ENCODE peak calls at places on chromosomes 16 and 17, in six cellular contexts. B, M, H, I, A and O are unnamed samples.

GRCh38 chr16:57032346-57032745 is 43.0 kb downstream of the NLRC5 start:
- DNase-seq in B (no peak), I (no peak), H (no peak), M (no peak), A (no peak), O (no peak)

GRCh38 chr16:85686912-85687591 is 1.7 kb downstream of the GINS2 start:
- DNase-seq in I (no peak), H (no peak), M (no peak), B (no peak), A (peak), O (no peak)

GRCh38 chr16:714079-714478 is 839 bp upstream of the METRN start:
- DNase-seq in A (no peak), M (no peak), I (no peak), B (no peak), H (no peak), O (no peak)

GRCh38 chr16:25030420-25031131 is 15.4 kb upstream of the ARHGAP17 start:
- DNase-seq in I (no peak), H (no peak), M (no peak), A (no peak), B (no peak), O (no peak)

GRCh38 chr16:14455577-14455976 is 174.5 kb downstream of the PARN start:
- DNase-seq in H (peak), B (no peak), A (peak), I (no peak), M (peak), O (no peak)

GRCh38 chr16:88826070-88826840 is 14.5 kb upstream of the APRT start:
- DNase-seq in H (no peak), A (no peak), M (no peak), I (no peak), B (no peak), O (no peak)

GRCh38 chr17:2025220-2025621 is at the start of gene RTN4RL1:
- DNase-seq in A (peak), I (peak), H (no peak), M (peak), B (peak), O (no peak)

GRCh38 chr17:35804658-35805192 is 4.6 kb upstream of the TAF15 start:
- DNase-seq in M (peak), A (peak), B (no peak), H (peak), I (peak), O (peak)

GRCh38 chr16:73329363-73330306 is 281.7 kb upstream of the ZFHX3 start:
- DNase-seq in I (peak), A (no peak), H (peak), B (no peak), M (no peak), O (no peak)

GRCh38 chr16:86862596-86862995 is 284.2 kb downstream of the FOXL1 start:
- DNase-seq in H (no peak), B (no peak), I (no peak), M (no peak), A (no peak), O (no peak)

DNA sequence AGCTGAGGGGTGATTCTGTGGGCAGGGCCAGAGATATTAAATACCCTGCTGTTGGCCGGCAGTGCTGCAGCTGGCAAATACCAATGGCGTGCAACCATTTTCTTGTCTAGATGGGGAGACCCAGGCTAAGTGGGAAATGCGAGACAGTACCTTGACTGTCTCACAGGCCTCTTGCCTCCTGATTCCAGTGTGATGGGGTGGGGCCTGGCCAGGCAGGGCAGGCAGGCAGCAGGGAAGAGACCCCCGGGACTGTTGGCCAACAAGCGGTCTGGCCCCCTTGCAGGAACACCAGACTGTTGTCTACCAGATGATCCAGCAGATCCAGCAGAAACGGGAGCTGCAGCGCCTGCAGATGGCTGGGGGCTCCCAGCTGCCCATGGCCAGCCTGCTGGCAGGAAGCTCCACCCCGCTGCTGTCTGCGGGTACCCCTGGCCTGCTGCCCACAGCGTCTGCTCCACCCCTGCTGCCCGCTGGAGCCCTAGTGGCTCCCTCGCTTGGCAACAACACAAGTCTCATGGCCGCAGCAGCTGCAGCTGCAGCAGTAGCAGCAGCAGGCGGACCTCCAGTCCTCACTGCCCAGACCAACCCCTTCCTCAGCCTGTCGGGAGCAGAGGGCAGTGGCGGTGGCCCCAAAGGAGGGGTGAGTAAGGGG is 5.7 kb upstream of the CISD3 start:
- DNase-seq in I (peak), M (no peak), H (no peak), A (no peak), B (no peak), O (no peak)
- TF ChIP-seq CHD2 in I (peak), M (no peak), H (no peak), A (no peak), B (no peak), O (no peak)

DNA sequence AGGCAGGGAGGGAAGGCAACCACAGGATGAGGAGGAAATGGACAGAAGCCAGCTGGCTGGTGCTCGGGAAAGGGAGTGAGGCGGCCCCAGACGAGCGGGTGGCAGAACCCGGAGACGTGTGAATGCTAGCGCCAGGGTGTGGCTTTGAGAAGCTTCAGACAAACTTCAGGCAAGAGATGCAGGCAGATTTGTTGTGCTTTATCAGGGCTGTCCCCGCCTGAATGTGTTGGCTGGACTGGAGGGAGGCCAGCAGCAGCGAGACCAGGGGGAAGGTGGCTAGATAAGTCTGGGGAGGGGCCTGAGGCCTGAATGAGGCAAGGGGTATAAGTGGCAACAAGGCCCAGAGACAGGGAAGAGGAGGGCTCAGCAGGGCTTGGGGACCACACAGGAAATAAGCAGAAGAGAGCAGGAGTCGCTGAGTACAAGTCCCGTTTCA is 22.0 kb downstream of the CAMKK1 start:
- DNase-seq in I (no peak), H (no peak), A (peak), B (no peak), M (no peak), O (no peak)
- TF ChIP-seq CHD2 in I (no peak), H (no peak), A (no peak), B (no peak), M (no peak), O (no peak)

GRCh38 chr16:84340305-84341040 is 27.9 kb upstream of the ATP2C2 start:
- DNase-seq in H (no peak), A (no peak), I (no peak), B (no peak), M (peak), O (no peak)
- TF ChIP-seq CHD2 in H (no peak), A (no peak), I (no peak), B (no peak), M (no peak), O (no peak)

GRCh38 chr17:76697702-76698465 is 12.9 kb downstream of the MXRA7 start:
- DNase-seq in I (peak), M (no peak), B (no peak), A (peak), H (no peak), O (no peak)
- TF ChIP-seq CHD2 in I (peak), M (no peak), B (no peak), A (peak), H (no peak), O (no peak)

GRCh38 chr17:47990962-47991731 is 20.2 kb downstream of the CDK5RAP3 start:
- DNase-seq in M (no peak), I (peak), A (no peak), B (peak), H (no peak), O (no peak)
- TF ChIP-seq CHD2 in M (no peak), I (peak), A (no peak), B (no peak), H (no peak), O (no peak)

GRCh38 chr17:4144411-4144747 is 1.4 kb downstream of the CYB5D2 start:
- DNase-seq in B (no peak), H (no peak), A (no peak), M (no peak), I (no peak), O (no peak)

GRCh38 chr17:4147751-4148310 is 4.8 kb downstream of the CYB5D2 start:
- DNase-seq in A (no peak), I (no peak), B (no peak), H (no peak), M (no peak), O (no peak)

GRCh38 chr17:4140125-4140524 is 2.7 kb downstream of the ZZEF1 start:
- DNase-seq in B (no peak), M (no peak), I (no peak), H (no peak), A (no peak), O (no peak)

GRCh38 chr17:4143563-4144410 is 790 bp downstream of the CYB5D2 start:
- DNase-seq in I (peak), B (peak), H (peak), A (peak), M (peak), O (peak)

GRCh38 chr17:4142107-4142900 is 526 bp downstream of the ZZEF1 start:
- DNase-seq in H (peak), I (no peak), M (peak), A (no peak), B (no peak), O (no peak)
- TF ChIP-seq CHD2 in H (no peak), I (no peak), M (no peak), A (no peak), B (no peak), O (no peak)

DNA sequence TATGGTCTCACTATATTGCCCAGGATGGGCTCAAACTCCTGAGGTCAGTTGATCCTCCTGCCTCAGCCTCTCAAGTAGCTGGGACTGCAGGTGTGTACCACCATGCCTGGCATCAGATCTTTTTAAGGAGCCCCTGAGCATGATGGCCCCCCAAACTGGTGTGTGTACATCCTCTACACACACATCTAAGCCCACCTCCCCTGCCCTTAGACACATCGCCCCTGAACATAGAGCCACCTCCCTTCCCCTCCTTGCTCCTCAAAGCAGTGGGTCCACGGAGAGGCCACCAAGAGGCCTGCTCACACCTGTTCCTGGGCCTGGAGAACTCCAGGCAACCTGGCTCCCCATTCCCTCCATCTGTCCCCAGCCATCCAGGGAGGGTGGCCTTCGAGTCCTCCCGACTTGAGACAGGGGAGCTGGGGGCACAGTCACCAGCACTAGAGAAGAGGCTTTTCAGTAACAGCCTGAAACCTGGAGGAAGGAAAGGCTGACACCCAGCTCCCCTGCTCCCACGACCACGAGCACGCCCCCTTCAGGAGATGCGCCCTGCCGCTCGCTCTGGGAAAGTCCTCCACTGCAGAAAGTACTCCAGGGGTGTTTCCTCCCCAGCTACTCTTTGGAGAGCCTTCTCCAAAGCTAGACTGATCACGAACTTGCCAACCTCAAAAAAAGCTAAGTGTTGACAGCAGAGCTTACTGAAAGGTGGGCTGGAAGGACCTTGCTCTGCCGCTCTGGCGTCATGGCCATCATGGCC is 12.6 kb upstream of the PRR29 start:
- DNase-seq in M (no peak), B (peak), H (no peak), I (no peak), A (no peak), O (no peak)
- TF ChIP-seq CHD2 in M (no peak), B (no peak), H (no peak), I (no peak), A (no peak), O (no peak)

GRCh38 chr17:80855968-80856862 is 135.4 kb upstream of the CHMP6 start:
- DNase-seq in I (no peak), H (peak), B (no peak), A (peak), M (peak), O (peak)

GRCh38 chr17:80858301-80859003 is 133.2 kb upstream of the CHMP6 start:
- DNase-seq in B (no peak), H (no peak), I (no peak), A (no peak), M (no peak), O (no peak)

GRCh38 chr17:80856863-80857488 is 134.7 kb upstream of the CHMP6 start:
- DNase-seq in I (no peak), A (no peak), B (no peak), M (no peak), H (no peak), O (no peak)

GRCh38 chr17:80859004-80859941 is 132.4 kb upstream of the CHMP6 start:
- DNase-seq in H (no peak), B (no peak), A (no peak), M (peak), I (peak), O (no peak)

DNA sequence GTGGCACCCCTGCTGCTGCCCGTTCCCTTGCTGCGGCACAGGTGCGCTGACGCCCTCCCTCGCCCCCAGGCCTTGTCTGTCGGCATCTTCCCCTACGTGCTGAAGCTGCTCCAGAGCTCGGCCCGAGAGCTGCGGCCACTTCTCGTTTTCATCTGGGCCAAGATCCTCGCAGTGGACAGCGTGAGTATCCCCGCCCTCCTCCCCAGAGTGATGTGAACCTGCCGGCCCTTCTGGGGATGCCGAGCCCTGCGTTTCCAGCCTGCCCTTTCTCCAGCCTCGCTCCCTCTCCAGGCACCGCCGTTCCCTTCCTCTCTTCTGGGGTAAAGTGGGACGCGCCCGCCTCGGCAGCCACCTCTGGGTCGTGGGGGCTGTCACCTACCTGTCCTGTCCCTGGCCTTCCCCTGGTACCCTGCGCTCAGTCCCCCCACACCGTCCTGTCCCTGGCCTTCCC is 133.9 kb upstream of the CHMP6 start:
- DNase-seq in A (no peak), B (no peak), I (no peak), M (no peak), H (no peak), O (no peak)
- TF ChIP-seq CHD2 in A (no peak), B (no peak), I (no peak), M (no peak), H (no peak), O (no peak)

GRCh38 chr16:27819881-27820610 is 243.5 kb downstream of the GSG1L start:
- DNase-seq in H (no peak), B (no peak), M (no peak), A (no peak), I (no peak), O (no peak)

GRCh38 chr16:27818231-27818630 is 245.3 kb downstream of the GSG1L start:
- DNase-seq in I (no peak), M (no peak), A (no peak), B (no peak), H (no peak), O (no peak)

GRCh38 chr16:27817038-27817437 is 246.5 kb downstream of the GSG1L start:
- DNase-seq in A (no peak), H (no peak), B (no peak), M (no peak), I (peak), O (no peak)

GRCh38 chr16:27820646-27821345 is 242.7 kb downstream of the GSG1L start:
- DNase-seq in M (no peak), I (no peak), A (no peak), B (no peak), H (no peak), O (no peak)

GRCh38 chr16:27819356-27819755 is 244.2 kb downstream of the GSG1L start:
- DNase-seq in H (no peak), B (no peak), M (no peak), A (no peak), I (no peak), O (no peak)
- TF ChIP-seq CHD2 in H (no peak), B (no peak), M (no peak), A (no peak), I (no peak), O (no peak)